ENCODE peak calls at places on chromosomes 2 and 18, in eight cellular contexts. One of them, this sample, is unnamed.

GRCh38 chr2:79717364-79718007 is 204.6 kb downstream of the CTNNA2 start:
- ATAC-seq in right cardiac atrium: no peak
- ATAC-seq in Right ventricle myocardium superior: no peak
- ATAC-seq in omental fat pad: no peak
- ATAC-seq in HepG2: peak; percentile 77
- ATAC-seq in K562: no peak
- ATAC-seq in activated CD8-positive, alpha-beta T cell treated with anti-CD3 and anti-CD28 coated beads for 36 hours: no peak
- ATAC-seq in activated naive CD8-positive, alpha-beta T cell treated with anti-CD3 and anti-CD28 coated beads, Interleukin-2, amount 50 U/mL, for 24 hours: no peak
- ATAC-seq in this sample: no peak

GRCh38 chr2:119837759-119838158 is 78.0 kb downstream of the PTPN4 start:
- ATAC-seq in right cardiac atrium: no peak
- ATAC-seq in Right ventricle myocardium superior: no peak
- ATAC-seq in omental fat pad: no peak
- ATAC-seq in HepG2: no peak
- ATAC-seq in K562: no peak
- ATAC-seq in activated CD8-positive, alpha-beta T cell treated with anti-CD3 and anti-CD28 coated beads for 36 hours: no peak
- ATAC-seq in activated naive CD8-positive, alpha-beta T cell treated with anti-CD3 and anti-CD28 coated beads, Interleukin-2, amount 50 U/mL, for 24 hours: no peak
- ATAC-seq in this sample: no peak

GRCh38 chr2:24418166-24418843 is 58.0 kb upstream of the ITSN2 start:
- ATAC-seq in right cardiac atrium: no peak
- ATAC-seq in Right ventricle myocardium superior: no peak
- ATAC-seq in omental fat pad: no peak
- ATAC-seq in HepG2: peak; percentile 38
- ATAC-seq in K562: no peak
- ATAC-seq in activated CD8-positive, alpha-beta T cell treated with anti-CD3 and anti-CD28 coated beads for 36 hours: no peak
- ATAC-seq in activated naive CD8-positive, alpha-beta T cell treated with anti-CD3 and anti-CD28 coated beads, Interleukin-2, amount 50 U/mL, for 24 hours: no peak
- ATAC-seq in this sample: peak; percentile 16

GRCh38 chr2:105834931-105835330 is 90.2 kb downstream of the NCK2 start:
- ATAC-seq in right cardiac atrium: no peak
- ATAC-seq in Right ventricle myocardium superior: no peak
- ATAC-seq in omental fat pad: no peak
- ATAC-seq in HepG2: no peak
- ATAC-seq in K562: no peak
- ATAC-seq in activated CD8-positive, alpha-beta T cell treated with anti-CD3 and anti-CD28 coated beads for 36 hours: no peak
- ATAC-seq in activated naive CD8-positive, alpha-beta T cell treated with anti-CD3 and anti-CD28 coated beads, Interleukin-2, amount 50 U/mL, for 24 hours: no peak
- ATAC-seq in this sample: peak; percentile 78

GRCh38 chr2:157262248-157262647 is 4.7 kb downstream of the GALNT5 start:
- ATAC-seq in right cardiac atrium: no peak
- ATAC-seq in Right ventricle myocardium superior: no peak
- ATAC-seq in omental fat pad: no peak
- ATAC-seq in HepG2: no peak
- ATAC-seq in K562: peak; percentile 6
- ATAC-seq in activated CD8-positive, alpha-beta T cell treated with anti-CD3 and anti-CD28 coated beads for 36 hours: no peak
- ATAC-seq in activated naive CD8-positive, alpha-beta T cell treated with anti-CD3 and anti-CD28 coated beads, Interleukin-2, amount 50 U/mL, for 24 hours: no peak
- ATAC-seq in this sample: peak; percentile 32

GRCh38 chr2:65390134-65390533 is 42.3 kb downstream of the SPRED2 start:
- ATAC-seq in right cardiac atrium: no peak
- ATAC-seq in Right ventricle myocardium superior: no peak
- ATAC-seq in omental fat pad: no peak
- ATAC-seq in HepG2: no peak
- ATAC-seq in K562: no peak
- ATAC-seq in activated CD8-positive, alpha-beta T cell treated with anti-CD3 and anti-CD28 coated beads for 36 hours: peak; percentile 62
- ATAC-seq in activated naive CD8-positive, alpha-beta T cell treated with anti-CD3 and anti-CD28 coated beads, Interleukin-2, amount 50 U/mL, for 24 hours: peak; percentile 76
- ATAC-seq in this sample: peak; percentile 88

GRCh38 chr2:110170102-110170501 is 34.7 kb downstream of the NPHP1 start:
- ATAC-seq in right cardiac atrium: peak; percentile 34
- ATAC-seq in Right ventricle myocardium superior: peak; percentile 77
- ATAC-seq in omental fat pad: no peak
- ATAC-seq in HepG2: no peak
- ATAC-seq in K562: no peak
- ATAC-seq in activated CD8-positive, alpha-beta T cell treated with anti-CD3 and anti-CD28 coated beads for 36 hours: no peak
- ATAC-seq in activated naive CD8-positive, alpha-beta T cell treated with anti-CD3 and anti-CD28 coated beads, Interleukin-2, amount 50 U/mL, for 24 hours: no peak
- ATAC-seq in this sample: no peak

GRCh38 chr2:177161741-177162440 is 50.7 kb upstream of the HNRNPA3 start:
- ATAC-seq in right cardiac atrium: no peak
- ATAC-seq in Right ventricle myocardium superior: no peak
- ATAC-seq in omental fat pad: no peak
- ATAC-seq in HepG2: peak; percentile 62
- ATAC-seq in K562: peak; percentile 62
- ATAC-seq in activated CD8-positive, alpha-beta T cell treated with anti-CD3 and anti-CD28 coated beads for 36 hours: no peak
- ATAC-seq in activated naive CD8-positive, alpha-beta T cell treated with anti-CD3 and anti-CD28 coated beads, Interleukin-2, amount 50 U/mL, for 24 hours: no peak
- ATAC-seq in this sample: no peak

GRCh38 chr18:13320133-13320532 is 101.6 kb downstream of the LDLRAD4 start:
- ATAC-seq in right cardiac atrium: no peak
- ATAC-seq in Right ventricle myocardium superior: no peak
- ATAC-seq in omental fat pad: no peak
- ATAC-seq in HepG2: no peak
- ATAC-seq in K562: no peak
- ATAC-seq in activated CD8-positive, alpha-beta T cell treated with anti-CD3 and anti-CD28 coated beads for 36 hours: no peak
- ATAC-seq in activated naive CD8-positive, alpha-beta T cell treated with anti-CD3 and anti-CD28 coated beads, Interleukin-2, amount 50 U/mL, for 24 hours: no peak
- ATAC-seq in this sample: no peak

GRCh38 chr2:114218368-114218767 is 224.1 kb upstream of the DPP10 start:
- ATAC-seq in right cardiac atrium: no peak
- ATAC-seq in Right ventricle myocardium superior: no peak
- ATAC-seq in omental fat pad: no peak
- ATAC-seq in HepG2: no peak
- ATAC-seq in K562: no peak
- ATAC-seq in activated CD8-positive, alpha-beta T cell treated with anti-CD3 and anti-CD28 coated beads for 36 hours: no peak
- ATAC-seq in activated naive CD8-positive, alpha-beta T cell treated with anti-CD3 and anti-CD28 coated beads, Interleukin-2, amount 50 U/mL, for 24 hours: no peak
- ATAC-seq in this sample: no peak

GRCh38 chr2:10619643-10620042 is 70.1 kb downstream of the NOL10 start:
- ATAC-seq in right cardiac atrium: no peak
- ATAC-seq in Right ventricle myocardium superior: no peak
- ATAC-seq in omental fat pad: no peak
- ATAC-seq in HepG2: no peak
- ATAC-seq in K562: no peak
- ATAC-seq in activated CD8-positive, alpha-beta T cell treated with anti-CD3 and anti-CD28 coated beads for 36 hours: no peak
- ATAC-seq in activated naive CD8-positive, alpha-beta T cell treated with anti-CD3 and anti-CD28 coated beads, Interleukin-2, amount 50 U/mL, for 24 hours: no peak
- ATAC-seq in this sample: no peak

GRCh38 chr2:230158468-230158867 is 61.3 kb downstream of the SP110 start:
- ATAC-seq in right cardiac atrium: no peak
- ATAC-seq in Right ventricle myocardium superior: no peak
- ATAC-seq in omental fat pad: no peak
- ATAC-seq in HepG2: no peak
- ATAC-seq in K562: peak; percentile 43
- ATAC-seq in activated CD8-positive, alpha-beta T cell treated with anti-CD3 and anti-CD28 coated beads for 36 hours: peak; percentile 40
- ATAC-seq in activated naive CD8-positive, alpha-beta T cell treated with anti-CD3 and anti-CD28 coated beads, Interleukin-2, amount 50 U/mL, for 24 hours: peak; percentile 46
- ATAC-seq in this sample: no peak

GRCh38 chr2:173064231-173064805 is 11.3 kb upstream of the MAP3K20 start:
- ATAC-seq in right cardiac atrium: no peak
- ATAC-seq in Right ventricle myocardium superior: peak; percentile 48
- ATAC-seq in omental fat pad: peak; percentile 97
- ATAC-seq in HepG2: no peak
- ATAC-seq in K562: no peak
- ATAC-seq in activated CD8-positive, alpha-beta T cell treated with anti-CD3 and anti-CD28 coated beads for 36 hours: no peak
- ATAC-seq in activated naive CD8-positive, alpha-beta T cell treated with anti-CD3 and anti-CD28 coated beads, Interleukin-2, amount 50 U/mL, for 24 hours: no peak
- ATAC-seq in this sample: no peak

GRCh38 chr2:136244558-136244885 is 126.6 kb upstream of the CXCR4 start:
- ATAC-seq in right cardiac atrium: no peak
- ATAC-seq in Right ventricle myocardium superior: no peak
- ATAC-seq in omental fat pad: no peak
- ATAC-seq in HepG2: no peak
- ATAC-seq in K562: no peak
- ATAC-seq in activated CD8-positive, alpha-beta T cell treated with anti-CD3 and anti-CD28 coated beads for 36 hours: no peak
- ATAC-seq in activated naive CD8-positive, alpha-beta T cell treated with anti-CD3 and anti-CD28 coated beads, Interleukin-2, amount 50 U/mL, for 24 hours: no peak
- ATAC-seq in this sample: no peak

GRCh38 chr2:190744041-190744440 is 95.2 kb downstream of the NAB1 start:
- ATAC-seq in right cardiac atrium: no peak
- ATAC-seq in Right ventricle myocardium superior: no peak
- ATAC-seq in omental fat pad: no peak
- ATAC-seq in HepG2: peak; percentile 69
- ATAC-seq in K562: no peak
- ATAC-seq in activated CD8-positive, alpha-beta T cell treated with anti-CD3 and anti-CD28 coated beads for 36 hours: peak; percentile 64
- ATAC-seq in activated naive CD8-positive, alpha-beta T cell treated with anti-CD3 and anti-CD28 coated beads, Interleukin-2, amount 50 U/mL, for 24 hours: peak; percentile 43
- ATAC-seq in this sample: no peak

GRCh38 chr2:108935231-108935863 is 53.7 kb downstream of the EDAR start:
- ATAC-seq in right cardiac atrium: no peak
- ATAC-seq in Right ventricle myocardium superior: no peak
- ATAC-seq in omental fat pad: no peak
- ATAC-seq in HepG2: no peak
- ATAC-seq in K562: no peak
- ATAC-seq in activated CD8-positive, alpha-beta T cell treated with anti-CD3 and anti-CD28 coated beads for 36 hours: no peak
- ATAC-seq in activated naive CD8-positive, alpha-beta T cell treated with anti-CD3 and anti-CD28 coated beads, Interleukin-2, amount 50 U/mL, for 24 hours: no peak
- ATAC-seq in this sample: no peak

GRCh38 chr18:44786697-44787096 is 106.0 kb downstream of the SETBP1 start:
- ATAC-seq in right cardiac atrium: no peak
- ATAC-seq in Right ventricle myocardium superior: no peak
- ATAC-seq in omental fat pad: no peak
- ATAC-seq in HepG2: no peak
- ATAC-seq in K562: no peak
- ATAC-seq in activated CD8-positive, alpha-beta T cell treated with anti-CD3 and anti-CD28 coated beads for 36 hours: no peak
- ATAC-seq in activated naive CD8-positive, alpha-beta T cell treated with anti-CD3 and anti-CD28 coated beads, Interleukin-2, amount 50 U/mL, for 24 hours: no peak
- ATAC-seq in this sample: peak; percentile 72

GRCh38 chr18:40874233-40874632 is 1080.8 kb upstream of the PIK3C3 start:
- ATAC-seq in right cardiac atrium: no peak
- ATAC-seq in Right ventricle myocardium superior: no peak
- ATAC-seq in omental fat pad: no peak
- ATAC-seq in HepG2: no peak
- ATAC-seq in K562: no peak
- ATAC-seq in activated CD8-positive, alpha-beta T cell treated with anti-CD3 and anti-CD28 coated beads for 36 hours: no peak
- ATAC-seq in activated naive CD8-positive, alpha-beta T cell treated with anti-CD3 and anti-CD28 coated beads, Interleukin-2, amount 50 U/mL, for 24 hours: no peak
- ATAC-seq in this sample: no peak

GRCh38 chr2:23381498-23381897 is 3.5 kb upstream of the KLHL29 start:
- ATAC-seq in right cardiac atrium: no peak
- ATAC-seq in Right ventricle myocardium superior: no peak
- ATAC-seq in omental fat pad: no peak
- ATAC-seq in HepG2: no peak
- ATAC-seq in K562: no peak
- ATAC-seq in activated CD8-positive, alpha-beta T cell treated with anti-CD3 and anti-CD28 coated beads for 36 hours: no peak
- ATAC-seq in activated naive CD8-positive, alpha-beta T cell treated with anti-CD3 and anti-CD28 coated beads, Interleukin-2, amount 50 U/mL, for 24 hours: no peak
- ATAC-seq in this sample: no peak

GRCh38 chr2:32937602-32938450 is 8.9 kb upstream of the LTBP1 start:
- ATAC-seq in right cardiac atrium: no peak
- ATAC-seq in Right ventricle myocardium superior: no peak
- ATAC-seq in omental fat pad: no peak
- ATAC-seq in HepG2: no peak
- ATAC-seq in K562: peak; percentile 62
- ATAC-seq in activated CD8-positive, alpha-beta T cell treated with anti-CD3 and anti-CD28 coated beads for 36 hours: no peak
- ATAC-seq in activated naive CD8-positive, alpha-beta T cell treated with anti-CD3 and anti-CD28 coated beads, Interleukin-2, amount 50 U/mL, for 24 hours: no peak
- ATAC-seq in this sample: no peak

GRCh38 chr2:202425036-202425435 is 48.9 kb downstream of the BMPR2 start:
- ATAC-seq in right cardiac atrium: no peak
- ATAC-seq in Right ventricle myocardium superior: no peak
- ATAC-seq in omental fat pad: peak; percentile 36
- ATAC-seq in HepG2: no peak
- ATAC-seq in K562: no peak
- ATAC-seq in activated CD8-positive, alpha-beta T cell treated with anti-CD3 and anti-CD28 coated beads for 36 hours: no peak
- ATAC-seq in activated naive CD8-positive, alpha-beta T cell treated with anti-CD3 and anti-CD28 coated beads, Interleukin-2, amount 50 U/mL, for 24 hours: no peak
- ATAC-seq in this sample: no peak

GRCh38 chr2:35081001-35081628 is 1274.5 kb upstream of the CRIM1 start:
- ATAC-seq in right cardiac atrium: no peak
- ATAC-seq in Right ventricle myocardium superior: no peak
- ATAC-seq in omental fat pad: no peak
- ATAC-seq in HepG2: no peak
- ATAC-seq in K562: no peak
- ATAC-seq in activated CD8-positive, alpha-beta T cell treated with anti-CD3 and anti-CD28 coated beads for 36 hours: no peak
- ATAC-seq in activated naive CD8-positive, alpha-beta T cell treated with anti-CD3 and anti-CD28 coated beads, Interleukin-2, amount 50 U/mL, for 24 hours: no peak
- ATAC-seq in this sample: no peak

This sample was measured in stimulated activated memory B cell treated with anti-CD40 and anti-IgM and Interleukin-4, amounts not matched to agents 10 μg/mL and 1 μg/mL and 100 μg/mL, for 72 hours.